ENCODE peak calls at places on chromosomes 11 and 22, in ten cellular contexts. F is mucosa of descending colon; J is T-cell; Y is WTC11; T is RCC 7860; W is H4; A is M059J; P is stimulated activated naive CD4-positive, alpha-beta T cell; H is activated CD4-positive, alpha-beta T cell treated with anti-CD3 and anti-CD28 coated beads, Interleukin-2, amount 50 U/mL, for 1 hour; I is astrocyte of the cerebellum. L is an unnamed sample.

GRCh38 chr11:61972796-61973602 is 5.6 kb upstream of the FTH1 start:
- DNase-seq in F (no peak), J (no peak), Y (no peak), T (no peak), W (peak; percentile 69), A (peak; percentile 86), P (no peak), H (no peak), I (no peak), L (peak; percentile 54)

GRCh38 chr22:44570476-44571445 is 72.7 kb upstream of the RTL6 start:
- DNase-seq in F (no peak), J (no peak), Y (no peak), T (no peak), W (no peak), A (no peak), P (no peak), H (no peak), I (no peak), L (no peak)

GRCh38 chr11:2951235-2952110 is 22.3 kb upstream of the PHLDA2 start:
- DNase-seq in F (no peak), J (no peak), Y (no peak), T (peak; percentile 23), W (peak; percentile 76), A (peak; percentile 96), P (no peak), H (no peak), I (no peak), L (no peak)

GRCh38 chr22:31394326-31394725 is 5.1 kb upstream of the DRG1 start:
- DNase-seq in F (no peak), J (no peak), Y (no peak), T (no peak), W (no peak), A (no peak), P (no peak), H (no peak), I (no peak), L (no peak)

GRCh38 chr11:125376117-125376516 is 119.9 kb downstream of the FEZ1 start:
- DNase-seq in F (no peak), J (no peak), Y (no peak), T (no peak), W (no peak), A (peak; percentile 13), P (no peak), H (no peak), I (no peak), L (no peak)

GRCh38 chr11:37952035-37952434 is 1354.0 kb upstream of the RAG2 start:
- DNase-seq in F (no peak), J (no peak), Y (no peak), T (no peak), W (no peak), A (no peak), P (no peak), H (no peak), I (no peak), L (no peak)

GRCh38 chr22:32539631-32540449 is 65.2 kb downstream of the FBXO7 start:
- DNase-seq in F (no peak), J (no peak), Y (no peak), T (peak; percentile 11), W (peak; percentile 49), A (peak; percentile 81), P (no peak), H (no peak), I (no peak), L (peak; percentile 44)

GRCh38 chr11:73977856-73978519 is 4.7 kb downstream of the UCP2 start:
- DNase-seq in F (no peak), J (no peak), Y (no peak), T (no peak), W (no peak), A (no peak), P (no peak), H (no peak), I (no peak), L (no peak)

GRCh38 chr11:118306556-118306955 is 2.0 kb downstream of the CD3E start:
- DNase-seq in F (no peak), J (no peak), Y (no peak), T (no peak), W (no peak), A (peak; percentile 59), P (no peak), H (peak; percentile 50), I (no peak), L (no peak)

GRCh38 chr11:28417601-28418323 is 309.6 kb downstream of the METTL15 start:
- DNase-seq in F (no peak), J (no peak), Y (no peak), T (no peak), W (no peak), A (peak; percentile 41), P (no peak), H (no peak), I (no peak), L (no peak)

GRCh38 chr11:59247535-59248227 is 35.0 kb upstream of the MPEG1 start:
- DNase-seq in F (no peak), J (no peak), Y (no peak), T (no peak), W (peak; percentile 68), A (no peak), P (peak; percentile 14), H (no peak), I (peak; percentile 64), L (no peak)